ENCODE peak calls at places on chromosomes 16 and 17, in ten cellular contexts. Z is dorsolateral prefrontal cortex, V is progenitor cell of endocrine pancreas, Q is COR-L47, I is hepatic stellate cell, X is fibroblast of the aortic adventitia, Y is epithelial cell of esophagus, N is H7, O is cardiac muscle cell, B is pons. G is an unnamed sample.

GRCh38 chr17:81002013-81002384 is 10.4 kb downstream of the CHMP6 start:
- DNase-seq in V (no peak), B (no peak), I (no peak), Y (no peak), X (no peak), Q (no peak), Z (no peak), O (no peak), N (peak; percentile 67), G (no peak)

GRCh38 chr17:37274432-37274831 is 101.4 kb upstream of the C17orf78 start:
- DNase-seq in O (no peak), V (no peak), B (no peak), N (no peak), I (no peak), Y (no peak), X (no peak), Z (no peak), Q (no peak), G (no peak)

GRCh38 chr16:84358601-84359295 is 9.6 kb upstream of the ATP2C2 start:
- DNase-seq in B (no peak), X (no peak), Q (no peak), V (no peak), Z (no peak), N (no peak), Y (no peak), I (no peak), O (no peak), G (peak; percentile 77)

GRCh38 chr17:16945513-16946201 is 26.3 kb downstream of the TNFRSF13B start:
- DNase-seq in X (no peak), O (peak; percentile 28), V (no peak), Q (no peak), Y (no peak), I (no peak), B (no peak), N (peak; percentile 85), Z (peak; percentile 6), G (peak; percentile 4)

GRCh38 chr17:74738051-74738996 is 1.3 kb downstream of the RAB37 start:
- DNase-seq in I (no peak), N (peak; percentile 50), X (no peak), V (no peak), Y (no peak), O (no peak), B (no peak), Z (no peak), Q (peak; percentile 19), G (peak; percentile 61)

GRCh38 chr17:69719474-69720048 is 305.1 kb downstream of the MAP2K6 start:
- DNase-seq in N (no peak), Z (no peak), B (no peak), Y (no peak), I (no peak), X (no peak), Q (no peak), V (no peak), O (no peak), G (no peak)

GRCh38 chr16:89035698-89036570 is 57.7 kb upstream of the ACSF3 start:
- DNase-seq in B (no peak), V (no peak), Z (no peak), I (no peak), X (no peak), O (no peak), N (no peak), Q (no peak), Y (no peak), G (no peak)

GRCh38 chr17:3029213-3029913 is 34.0 kb downstream of the OR1D5 start:
- DNase-seq in Q (no peak), V (no peak), Y (no peak), N (no peak), Z (no peak), O (no peak), X (no peak), I (no peak), B (no peak), G (no peak)

GRCh38 chr16:46621006-46621629 is at the start of gene SHCBP1:
- DNase-seq in B (peak; percentile 79), N (peak; percentile 92), O (peak; percentile 92), X (peak; percentile 83), V (peak; percentile 68), Y (peak; percentile 89), Q (peak; percentile 82), I (peak; percentile 96), Z (peak; percentile 84), G (peak; percentile 81)

GRCh38 chr16:12340151-12340733 is 363.7 kb downstream of the SNX29 start:
- DNase-seq in N (peak; percentile 80), I (peak; percentile 80), X (peak; percentile 72), O (peak; percentile 35), V (peak; percentile 31), Z (peak; percentile 39), B (peak; percentile 35), Q (peak; percentile 61), Y (peak; percentile 40), G (peak; percentile 55)

GRCh38 chr17:7405882-7406825 is 1.5 kb upstream of the NLGN2 start:
- DNase-seq in Y (no peak), X (no peak), O (no peak), I (no peak), V (no peak), Z (no peak), N (peak; percentile 79), Q (peak; percentile 25), B (no peak), G (no peak)

GRCh38 chr17:60627113-60627512 is 27.1 kb downstream of the PPM1D start:
- DNase-seq in Y (no peak), Q (no peak), B (no peak), X (no peak), V (no peak), O (no peak), N (no peak), Z (no peak), I (no peak), G (no peak)

GRCh38 chr17:29595943-29596774 is 3.2 kb downstream of the ANKRD13B start:
- DNase-seq in Z (no peak), V (no peak), Q (no peak), X (no peak), N (no peak), Y (no peak), I (no peak), O (no peak), B (no peak), G (no peak)

GRCh38 chr17:63526861-63527260 is 3.7 kb downstream of the KCNH6 start:
- DNase-seq in Q (no peak), Y (no peak), B (no peak), X (no peak), Z (no peak), N (no peak), V (no peak), O (no peak), I (no peak), G (no peak)

GRCh38 chr16:30352488-30353401 is 2.4 kb downstream of the CD2BP2 start:
- DNase-seq in B (no peak), Q (no peak), V (no peak), Y (no peak), O (no peak), N (no peak), Z (no peak), X (no peak), I (no peak), G (no peak)

GRCh38 chr16:75296606-75297005 is 45.2 kb upstream of the BCAR1 start:
- DNase-seq in Z (peak; percentile 46), B (peak; percentile 88), O (no peak), Q (no peak), I (no peak), N (no peak), X (peak; percentile 28), V (no peak), Y (no peak), G (no peak)

GRCh38 chr17:67283727-67284516 is 38.9 kb upstream of the HELZ start:
- DNase-seq in X (no peak), O (no peak), Z (no peak), N (no peak), I (no peak), Y (no peak), Q (no peak), B (no peak), V (no peak), G (no peak)

GRCh38 chr17:78834571-78834970 is 6.0 kb downstream of the USP36 start:
- DNase-seq in N (no peak), Q (no peak), Z (no peak), I (no peak), Y (no peak), O (no peak), X (no peak), V (no peak), B (no peak), G (no peak)

GRCh38 chr17:78442648-78443128 is 64.2 kb downstream of the PGS1 start:
- DNase-seq in V (no peak), X (no peak), Q (no peak), N (no peak), B (no peak), O (no peak), Y (no peak), Z (peak; percentile 47), I (no peak), G (no peak)

GRCh38 chr17:73192219-73192893 is 499 bp upstream of the COG1 start:
- DNase-seq in Y (peak; percentile 78), Q (peak; percentile 76), N (peak; percentile 94), O (peak; percentile 85), Z (peak; percentile 23), V (peak; percentile 52), B (peak; percentile 51), I (peak; percentile 84), X (peak; percentile 56), G (peak; percentile 69)

GRCh38 chr17:80034977-80035686 is 540 bp downstream of the TBC1D16 start:
- DNase-seq in B (no peak), O (peak; percentile 44), X (peak; percentile 46), Y (peak; percentile 22), N (peak; percentile 80), I (peak; percentile 52), Q (no peak), Z (peak; percentile 26), V (peak; percentile 32), G (peak; percentile 50)

GRCh38 chr17:57393368-57393767 is 137.0 kb downstream of the MSI2 start:
- DNase-seq in N (no peak), V (no peak), O (no peak), Z (no peak), Q (no peak), B (no peak), Y (no peak), X (no peak), I (no peak), G (no peak)

GRCh38 chr17:8087075-8087941 is at the start of gene ALOX12B:
- DNase-seq in Q (no peak), Y (no peak), V (no peak), X (no peak), B (no peak), I (no peak), O (no peak), Z (no peak), N (peak; percentile 71), G (no peak)

GRCh38 chr17:34579017-34579946 is at the start of gene TMEM132E:
- DNase-seq in N (peak; percentile 88), Z (peak; percentile 82), Q (peak; percentile 44), Y (peak; percentile 10), O (peak; percentile 74), X (peak; percentile 5), I (peak; percentile 36), V (peak; percentile 56), B (peak; percentile 73), G (no peak)

GRCh38 chr17:48497103-48497502 is 33.7 kb downstream of the HOXB1 start:
- DNase-seq in Z (no peak), I (no peak), O (no peak), X (peak; percentile 38), Q (no peak), N (no peak), Y (peak; percentile 57), V (no peak), B (no peak), G (no peak)

GRCh38 chr17:55609737-55610201 is 98.5 kb upstream of the SMIM36 start:
- DNase-seq in B (no peak), I (peak; percentile 11), N (no peak), Q (no peak), Y (no peak), Z (no peak), X (peak; percentile 62), V (no peak), O (peak; percentile 13), G (peak; percentile 5)

GRCh38 chr17:57954421-57955182 is 610 bp downstream of the CUEDC1 start:
- DNase-seq in V (no peak), Q (peak; percentile 48), I (peak; percentile 84), Y (peak; percentile 32), X (peak; percentile 65), B (peak; percentile 60), O (peak; percentile 77), N (peak; percentile 89), Z (peak; percentile 58), G (no peak)

GRCh38 chr17:49910094-49910857 is 58.7 kb upstream of the DLX4 start:
- DNase-seq in B (no peak), Q (no peak), Y (peak; percentile 66), N (peak; percentile 94), I (no peak), V (no peak), O (peak; percentile 18), X (no peak), Z (no peak), G (peak; percentile 11)

G was measured in small intestine.